ENCODE peak calls at places on chromosomes 12 and 14, in four cellular contexts. P, Q, R and F are unnamed samples. For H3K4me1, the result is how much of the 10 kb centered on the place peaks cover.

GRCh38 chr12:106106892-106107291 is 31.9 kb downstream of the NUAK1 start:
- DNase-seq in P (no peak), Q (no peak), R (no peak), F (no peak)

GRCh38 chr12:122866950-122867607 is 28.8 kb downstream of the VPS37B start:
- DNase-seq in P (no peak), Q (no peak), R (no peak), F (peak)

GRCh38 chr14:99466719-99467118 is 13.9 kb downstream of the SETD3 start:
- DNase-seq in P (no peak), Q (no peak), R (no peak), F (no peak)

GRCh38 chr12:3833670-3834310 is 39.4 kb downstream of the PARP11 start:
- DNase-seq in P (no peak), Q (no peak), R (no peak), F (no peak)

GRCh38 chr14:64717870-64718269 is 13.6 kb downstream of the PLEKHG3 start:
- DNase-seq in P (no peak), Q (no peak), R (no peak), F (no peak)

GRCh38 chr14:47715330-47715729 is 39.9 kb upstream of the MDGA2 start:
- DNase-seq in P (peak), Q (no peak), R (no peak), F (no peak)

GRCh38 chr14:105419305-105420091 is at the start of gene MTA1:
- DNase-seq in P (no peak), Q (peak), R (no peak), F (peak)

GRCh38 chr14:74324945-74325361 is 22.2 kb upstream of the ABCD4 start:
- DNase-seq in P (no peak), Q (no peak), R (peak), F (no peak)

GRCh38 chr14:75961662-75962061 is 20.1 kb downstream of the TGFB3 start:
- DNase-seq in P (no peak), Q (no peak), R (no peak), F (no peak)

GRCh38 chr14:33682746-33683145 is 268.1 kb downstream of the EGLN3 start:
- DNase-seq in P (no peak), Q (no peak), R (no peak), F (no peak)

GRCh38 chr14:77032854-77033621 is 4.5 kb upstream of the IRF2BPL start:
- DNase-seq in P (no peak), Q (peak), R (peak), F (peak)
- H3K4me1 ChIP-seq in P (half or more), Q (half or more), R (half or more), F (half or more)

DNA sequence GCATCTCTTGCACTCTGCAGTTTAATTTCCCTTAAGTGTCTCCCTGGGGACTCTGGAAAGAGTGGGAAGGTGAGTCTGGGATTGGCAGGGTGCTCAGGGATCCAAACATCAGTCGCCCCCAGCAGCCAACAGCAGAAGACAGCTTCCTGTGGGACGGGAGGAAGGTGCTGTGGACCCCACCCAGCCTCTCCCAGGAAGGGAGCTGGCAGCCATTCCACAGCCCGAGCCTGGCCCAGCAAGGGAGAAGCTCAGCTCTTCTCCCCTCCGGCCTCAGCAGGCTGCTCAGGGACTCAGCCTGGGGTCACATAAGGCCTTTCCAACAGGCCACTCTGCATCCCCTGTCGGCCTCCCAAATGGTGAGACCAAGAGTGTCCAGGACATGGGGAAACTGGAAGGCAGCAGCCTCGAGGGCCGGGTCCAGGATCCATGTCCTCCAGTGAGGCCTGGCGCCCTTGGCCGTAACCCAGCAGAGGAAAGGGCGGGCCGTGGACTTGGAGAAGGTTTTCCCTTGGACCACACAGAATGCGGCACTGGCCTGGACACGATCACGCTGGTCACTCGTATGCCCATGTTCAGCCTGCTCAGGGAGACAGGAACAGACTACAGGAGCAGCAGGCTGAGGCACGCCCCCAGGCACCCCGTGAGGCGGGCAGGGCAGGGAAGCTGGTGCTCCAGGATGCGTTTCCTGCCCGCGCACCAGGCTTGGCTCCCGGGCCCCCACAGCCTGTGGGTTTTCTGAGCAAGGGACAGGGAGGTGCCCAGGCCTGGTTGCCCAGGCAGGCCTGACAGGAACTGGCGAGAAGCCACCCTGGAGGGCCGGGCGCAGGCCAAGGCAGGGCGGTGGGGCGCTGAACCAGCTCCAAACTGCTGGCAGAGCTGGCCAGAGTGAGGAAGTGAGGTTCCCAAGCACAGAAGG is 3.5 kb downstream of the XRCC3 start:
- DNase-seq in P (no peak), Q (no peak), R (no peak), F (peak)
- TF ChIP-seq POLR2A in P (no peak), Q (no peak), R (no peak), F (no peak)

GRCh38 chr12:57606399-57606798 is 1.8 kb downstream of the DTX3 start:
- DNase-seq in P (no peak), Q (no peak), R (no peak), F (no peak)
- H3K4me1 ChIP-seq in P (under half), Q (under half), R (under half), F (under half)

GRCh38 chr14:94989417-94989816 is 167.9 kb downstream of the DICER1 start:
- DNase-seq in P (no peak), Q (no peak), R (no peak), F (no peak)
- TF ChIP-seq POLR2A in P (no peak), Q (no peak), R (no peak), F (no peak)

DNA sequence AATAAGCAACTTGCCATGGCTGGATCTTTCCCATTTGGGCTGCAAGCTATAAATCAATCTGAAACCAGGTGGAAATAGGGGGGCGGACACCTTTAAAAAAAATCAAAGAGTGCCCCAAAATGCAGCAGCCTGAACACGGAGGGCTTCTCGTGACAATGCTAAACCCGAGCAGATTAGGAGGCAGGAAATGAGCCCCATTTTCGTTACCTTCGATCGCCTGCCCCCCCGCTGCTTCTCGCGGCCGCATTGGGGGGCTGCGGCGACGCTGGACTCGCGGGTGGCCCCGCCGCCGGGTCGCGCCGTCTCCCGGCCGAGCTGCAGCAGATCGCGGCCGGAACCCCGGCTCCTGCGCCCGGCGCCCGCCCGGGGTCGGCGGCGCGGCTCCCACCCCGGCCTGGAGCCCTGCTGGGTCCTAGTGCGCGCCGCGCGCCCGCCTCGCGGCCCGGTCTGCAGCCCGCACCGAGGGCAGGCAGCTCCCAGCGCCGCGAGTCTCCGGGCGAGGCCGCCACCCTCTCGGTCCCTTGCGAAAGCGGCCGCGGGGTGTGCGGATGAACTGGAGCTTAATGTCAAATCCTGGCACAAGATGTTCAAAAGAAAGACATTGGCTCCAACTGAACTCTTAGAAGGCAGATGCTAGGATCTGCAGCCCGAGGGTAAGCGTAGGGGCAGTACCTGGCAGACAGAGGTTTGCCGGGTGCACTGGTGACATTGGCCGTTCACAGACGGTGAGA is 202.0 kb upstream of the FOXN3 start:
- DNase-seq in P (peak), Q (peak), R (peak), F (peak)
- H3K4me1 ChIP-seq in P (under half), Q (under half), R (under half), F (half or more)

GRCh38 chr12:6383572-6384498 is at the start of gene LTBR:
- DNase-seq in P (no peak), Q (peak), R (peak), F (peak)
- TF ChIP-seq POLR2A in P (no peak), Q (peak), R (peak), F (no peak)

GRCh38 chr14:30999038-30999773 is 26.2 kb upstream of the AP4S1 start:
- DNase-seq in P (no peak), Q (no peak), R (no peak), F (no peak)
- H3K4me1 ChIP-seq in P (under half), Q (under half), R (under half), F (under half)